ENCODE peak calls at places on chromosomes 11 and 22, in eight cellular contexts. E is heart left ventricle, C is lower leg skin, M is IMR-90, Y is type B pancreatic cell, L is A549, D is A673, B is WTC11. O is an unnamed sample.

GRCh38 chr22:29799217-29799680 is 32.1 kb downstream of the UQCR10 start:
- DNase-seq in E (peak), L (peak), C (peak), Y (no peak), B (no peak), D (no peak), M (peak), O (no peak)

GRCh38 chr22:44037519-44038370 is 13.6 kb downstream of the PARVB start:
- DNase-seq in C (peak), D (peak), L (peak), Y (no peak), M (peak), B (no peak), E (no peak), O (no peak)

GRCh38 chr22:44224166-44224565 is 43.4 kb downstream of the PARVG start:
- DNase-seq in C (peak), L (no peak), M (no peak), D (peak), Y (no peak), E (no peak), B (no peak), O (no peak)

GRCh38 chr11:8749202-8749601 is 66.6 kb downstream of the RPL27A start:
- DNase-seq in L (no peak), C (no peak), B (no peak), Y (no peak), E (no peak), M (no peak), D (no peak), O (no peak)

GRCh38 chr11:91194551-91194950 is 971.7 kb upstream of the CHORDC1 start:
- DNase-seq in L (no peak), C (no peak), D (no peak), E (no peak), B (no peak), Y (no peak), M (no peak), O (no peak)

GRCh38 chr11:122509091-122509490 is 146.4 kb upstream of the UBASH3B start:
- DNase-seq in D (no peak), M (no peak), L (no peak), Y (no peak), B (no peak), C (no peak), E (no peak), O (no peak)

GRCh38 chr11:34284166-34284565 is 73.6 kb downstream of the ABTB2 start:
- DNase-seq in Y (no peak), D (no peak), L (no peak), M (no peak), C (no peak), B (no peak), E (no peak), O (no peak)

GRCh38 chr11:63508009-63508408 is 2.1 kb downstream of the LGALS12 start:
- DNase-seq in E (no peak), L (peak), D (peak), Y (no peak), M (no peak), B (peak), C (no peak), O (peak)

GRCh38 chr11:65421204-65422103 is 1.1 kb upstream of the NEAT1 start:
- DNase-seq in L (peak), B (no peak), Y (no peak), M (peak), D (peak), E (peak), C (peak), O (no peak)

GRCh38 chr22:35539910-35540599 is 576 bp upstream of the RASD2 start:
- DNase-seq in B (peak), E (peak), C (no peak), Y (no peak), D (peak), L (peak), M (peak), O (peak)

GRCh38 chr11:35464308-35464707 is 45.0 kb upstream of the SLC1A2 start:
- DNase-seq in B (no peak), E (no peak), D (peak), Y (no peak), M (no peak), L (no peak), C (no peak), O (peak)

GRCh38 chr22:42313804-42314581 is 43.5 kb upstream of the TCF20 start:
- DNase-seq in C (no peak), Y (no peak), B (peak), M (peak), E (no peak), L (peak), D (peak), O (peak)

GRCh38 chr22:21791635-21792625 is 56.3 kb upstream of the YPEL1 start:
- DNase-seq in L (no peak), C (no peak), B (no peak), Y (no peak), E (no peak), D (no peak), M (peak), O (no peak)

GRCh38 chr22:37571258-37571991 is 8.5 kb downstream of the LGALS2 start:
- DNase-seq in L (peak), D (no peak), M (peak), E (no peak), B (no peak), Y (no peak), C (no peak), O (no peak)
- TF ChIP-seq CTCF in L (no peak), D (no peak), M (peak), E (no peak), B (no peak), Y (no peak), C (no peak), O (no peak)

DNA sequence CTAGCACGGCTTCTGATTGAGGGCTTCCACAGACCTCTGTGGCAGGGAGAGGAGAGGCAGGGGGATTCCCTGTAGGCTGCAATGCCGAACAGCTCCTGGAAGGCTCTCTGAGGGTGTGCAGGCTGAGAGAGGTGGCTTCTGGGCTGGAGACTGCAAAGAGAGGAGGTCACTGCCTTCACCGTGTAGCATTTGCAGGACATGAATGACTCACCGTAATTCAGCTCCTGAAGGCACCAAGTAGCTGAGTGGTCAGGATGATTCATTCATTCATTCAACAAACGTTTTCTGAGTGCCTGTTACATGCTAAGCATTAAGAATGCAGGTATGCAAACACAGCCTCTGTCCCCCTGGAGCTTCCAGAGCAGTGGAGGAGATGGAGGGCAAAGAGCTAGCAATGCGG is 18.0 kb upstream of the EIF3D start:
- DNase-seq in L (peak), E (no peak), C (no peak), M (peak), B (no peak), Y (no peak), D (no peak), O (no peak)
- TF ChIP-seq CTCF in L (no peak), E (no peak), C (no peak), M (no peak), B (no peak), Y (no peak), D (no peak), O (no peak)

GRCh38 chr11:125211191-125211953 is 46.8 kb downstream of the PKNOX2 start:
- DNase-seq in B (no peak), M (peak), D (no peak), L (no peak), C (no peak), Y (no peak), E (no peak), O (no peak)
- TF ChIP-seq CTCF in B (no peak), M (no peak), D (no peak), L (no peak), C (no peak), Y (no peak), E (no peak), O (no peak)

DNA sequence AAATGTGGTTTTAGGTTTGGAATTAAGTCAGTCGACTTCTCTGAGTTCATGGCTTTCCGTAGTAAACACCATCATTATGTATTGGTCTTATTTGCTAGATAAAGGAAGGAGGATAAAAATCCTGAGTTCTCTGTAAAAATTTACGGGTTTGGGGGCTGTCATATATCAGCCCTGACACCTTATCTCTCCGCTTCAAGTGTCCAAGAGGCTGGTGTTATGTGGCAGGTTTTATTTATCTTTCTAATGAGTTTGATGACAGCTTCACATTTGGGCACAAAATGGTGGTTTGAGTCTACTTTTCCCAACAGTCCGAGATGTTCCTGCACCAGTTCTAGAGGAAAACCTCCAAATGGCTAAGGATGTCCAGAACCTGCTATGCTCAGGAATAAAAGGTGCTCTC is 67.3 kb upstream of the VSTM5 start:
- DNase-seq in C (no peak), E (no peak), M (no peak), D (no peak), L (no peak), B (no peak), Y (no peak), O (no peak)
- TF ChIP-seq CTCF in C (no peak), E (no peak), M (no peak), D (no peak), L (no peak), B (no peak), Y (no peak), O (no peak)

GRCh38 chr11:62061356-62062222 is 62.2 kb upstream of the INCENP start:
- DNase-seq in B (no peak), C (no peak), L (no peak), Y (no peak), M (no peak), E (no peak), D (no peak), O (no peak)
- TF ChIP-seq CTCF in B (no peak), C (no peak), L (no peak), Y (no peak), M (no peak), E (no peak), D (no peak), O (no peak)

DNA sequence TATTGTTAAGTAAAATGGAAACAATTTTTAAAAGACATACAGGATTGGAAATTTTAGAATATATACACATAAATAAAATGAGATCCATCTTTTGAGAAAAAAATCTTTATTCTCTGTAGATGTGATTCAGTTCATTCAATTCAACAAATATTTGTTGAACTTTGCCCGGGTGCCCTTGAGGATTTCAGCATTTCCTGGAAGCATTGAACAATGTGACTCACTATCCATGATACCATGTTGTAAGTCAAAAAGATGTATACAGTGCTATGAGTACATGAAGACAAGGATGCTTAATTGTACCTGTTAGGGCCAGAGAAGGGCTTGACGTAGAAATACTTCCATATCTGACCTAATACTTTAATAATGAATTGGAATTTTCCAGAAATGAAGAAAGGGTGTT is 353.7 kb downstream of the METTL15 start:
- DNase-seq in Y (no peak), C (no peak), B (no peak), M (peak), E (no peak), L (no peak), D (no peak), O (no peak)
- TF ChIP-seq CTCF in Y (no peak), C (no peak), B (no peak), M (no peak), E (no peak), L (no peak), D (no peak), O (no peak)

GRCh38 chr11:94106699-94107098 is 21.9 kb upstream of the PANX1 start:
- DNase-seq in M (no peak), L (no peak), D (no peak), E (no peak), B (no peak), Y (no peak), C (no peak), O (no peak)

GRCh38 chr11:94111241-94111640 is 17.4 kb upstream of the PANX1 start:
- DNase-seq in Y (no peak), M (no peak), E (no peak), L (no peak), D (no peak), B (no peak), C (no peak), O (no peak)

GRCh38 chr11:94103476-94103875 is 25.2 kb upstream of the PANX1 start:
- DNase-seq in Y (no peak), C (no peak), E (no peak), B (no peak), D (no peak), M (no peak), L (no peak), O (no peak)

GRCh38 chr11:94104734-94105133 is 23.9 kb upstream of the PANX1 start:
- DNase-seq in E (no peak), L (no peak), Y (no peak), M (no peak), C (no peak), B (no peak), D (no peak), O (no peak)

GRCh38 chr11:94107363-94107762 is 21.3 kb upstream of the PANX1 start:
- DNase-seq in E (no peak), M (no peak), Y (no peak), B (no peak), D (no peak), C (no peak), L (no peak), O (no peak)
- TF ChIP-seq CTCF in E (peak), M (peak), Y (peak), B (no peak), D (peak), C (no peak), L (no peak), O (no peak)

DNA sequence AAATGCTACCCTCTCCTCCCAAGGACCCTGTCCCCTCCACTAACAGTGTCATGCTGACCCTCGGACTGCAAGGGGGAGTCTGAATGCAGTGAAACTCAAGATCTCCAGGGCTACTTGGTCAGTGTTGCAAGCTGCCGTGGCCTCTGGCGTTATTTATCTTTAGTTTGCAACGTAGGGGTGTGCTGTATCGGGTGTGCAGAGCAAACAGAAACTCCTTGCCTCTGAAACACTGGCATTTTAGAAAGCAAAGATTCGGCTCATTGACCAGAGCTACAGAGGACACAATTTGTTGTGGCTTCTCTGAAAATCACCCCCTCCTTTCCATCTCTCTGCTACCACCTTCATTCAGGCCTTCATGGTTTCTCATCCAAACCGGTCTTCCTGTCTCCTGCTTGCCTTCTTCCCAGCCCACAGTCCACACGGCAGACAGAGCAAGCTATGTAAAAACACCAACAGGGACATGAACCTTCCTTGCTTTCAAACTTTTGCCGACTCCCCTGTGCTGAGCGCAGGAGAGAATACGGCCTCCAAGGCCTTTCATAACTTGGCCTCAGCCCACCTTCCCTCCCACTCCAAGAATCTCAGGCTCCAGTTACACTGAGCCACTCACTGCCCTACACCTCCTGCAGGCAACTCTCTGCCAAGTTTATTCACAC is 14.9 kb downstream of the FZD4 start:
- DNase-seq in M (peak), L (no peak), C (no peak), D (peak), E (no peak), B (no peak), Y (no peak), O (peak)
- TF ChIP-seq CTCF in M (peak), L (no peak), C (no peak), D (no peak), E (no peak), B (no peak), Y (no peak), O (no peak)

GRCh38 chr11:70090989-70091388 is 12.9 kb downstream of the ANO1 start:
- DNase-seq in Y (no peak), D (peak), C (no peak), B (no peak), M (peak), E (no peak), L (no peak), O (no peak)
- TF ChIP-seq CTCF in Y (no peak), D (no peak), C (no peak), B (no peak), M (no peak), E (no peak), L (no peak), O (no peak)

DNA sequence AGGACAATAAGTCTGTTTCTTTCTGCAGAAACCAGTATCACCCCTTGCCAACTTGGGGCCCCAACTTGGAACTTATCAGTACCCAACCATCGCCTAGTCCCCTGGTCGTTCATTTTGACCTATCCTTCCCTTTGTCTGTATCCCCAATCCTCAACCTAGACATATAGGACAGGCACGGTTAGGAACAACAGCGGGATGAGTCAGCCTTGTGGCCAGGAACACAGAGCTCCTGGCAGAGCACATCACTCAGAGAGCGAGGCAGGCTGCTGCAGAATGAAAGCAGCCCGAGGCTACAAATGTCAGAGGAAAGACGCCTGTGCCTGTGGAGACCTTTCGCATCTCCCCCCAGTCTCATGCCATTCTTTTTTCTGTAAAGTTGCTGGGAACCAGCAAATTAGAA is 14.6 kb downstream of the DKK3 start:
- DNase-seq in B (no peak), Y (peak), M (peak), E (no peak), L (peak), D (peak), C (peak), O (no peak)
- TF ChIP-seq CTCF in B (no peak), Y (no peak), M (no peak), E (no peak), L (no peak), D (no peak), C (no peak), O (no peak)